ENCODE peak calls at places on chromosomes 16 and 17, in ten cellular contexts. P, B, G, A, V, K, I, F, Y and Q are unnamed samples. For H3K4me1, the result is how much of the 10 kb centered on the place peaks cover.

GRCh38 chr16:27264151-27264550 is 4.4 kb downstream of the NSMCE1 start:
- DNase-seq in I (no peak), B (no peak), K (no peak), F (no peak), G (no peak), P (no peak), V (no peak), Y (no peak), A (peak), Q (no peak)

GRCh38 chr17:50003916-50004315 is 8.9 kb upstream of the DLX3 start:
- DNase-seq in Y (no peak), B (no peak), G (no peak), V (no peak), F (no peak), P (no peak), K (no peak), A (no peak), I (no peak), Q (no peak)

GRCh38 chr16:84862804-84863484 is 43.2 kb downstream of the CRISPLD2 start:
- DNase-seq in A (no peak), V (no peak), G (no peak), B (no peak), P (no peak), I (no peak), Y (no peak), F (no peak), K (no peak), Q (no peak)

GRCh38 chr17:72556944-72557826 is 436.4 kb downstream of the SOX9 start:
- DNase-seq in K (no peak), I (peak), P (peak), F (no peak), G (peak), B (peak), A (peak), Y (peak), V (peak), Q (peak)

GRCh38 chr17:17811381-17812210 is 25.2 kb downstream of the SREBF1 start:
- DNase-seq in I (no peak), F (no peak), G (no peak), B (no peak), P (no peak), V (no peak), K (no peak), A (no peak), Y (no peak), Q (no peak)

GRCh38 chr16:56936491-56936890 is 4.5 kb downstream of the HERPUD1 start:
- DNase-seq in G (no peak), V (no peak), I (no peak), B (no peak), F (no peak), Y (no peak), A (no peak), K (no peak), P (no peak), Q (no peak)

GRCh38 chr17:72237223-72237622 is 116.4 kb downstream of the SOX9 start:
- DNase-seq in B (no peak), V (no peak), A (no peak), G (no peak), Y (no peak), K (no peak), I (no peak), F (no peak), P (no peak), Q (no peak)

GRCh38 chr17:32015245-32016013 is 8.2 kb downstream of the LRRC37B start:
- DNase-seq in P (no peak), F (no peak), Y (no peak), G (no peak), K (peak), A (peak), B (no peak), V (no peak), I (no peak), Q (no peak)

GRCh38 chr16:50878966-50879615 is 137.2 kb downstream of the CYLD start:
- DNase-seq in V (no peak), A (no peak), I (no peak), B (no peak), G (no peak), P (no peak), F (no peak), Y (no peak), K (no peak), Q (no peak)

GRCh38 chr16:30085820-30086219 is 5.9 kb downstream of the TBX6 start:
- DNase-seq in Y (no peak), K (no peak), A (no peak), I (no peak), P (no peak), V (no peak), B (peak), G (no peak), F (no peak), Q (no peak)

GRCh38 chr17:77640242-77640641 is 318.3 kb upstream of the TNRC6C start:
- DNase-seq in I (no peak), V (no peak), G (no peak), K (no peak), B (no peak), F (no peak), P (no peak), A (no peak), Y (no peak), Q (no peak)

GRCh38 chr16:3595521-3596021 is 15.8 kb downstream of the SLX4 start:
- DNase-seq in Y (no peak), G (no peak), I (no peak), K (no peak), V (no peak), P (no peak), A (no peak), B (no peak), F (no peak), Q (no peak)

GRCh38 chr17:65560628-65561371 is 648 bp downstream of the AXIN2 start:
- DNase-seq in P (peak), I (peak), Y (peak), V (peak), K (no peak), G (peak), A (peak), B (peak), F (peak), Q (peak)

GRCh38 chr16:85051067-85051709 is 23.6 kb downstream of the KIAA0513 start:
- DNase-seq in K (no peak), A (no peak), F (no peak), P (no peak), Y (no peak), G (no peak), V (no peak), B (peak), I (no peak), Q (no peak)

GRCh38 chr17:43832976-43833829 is at the start of gene MPP3:
- DNase-seq in P (peak), I (peak), V (peak), F (peak), G (peak), Y (peak), B (peak), K (no peak), A (peak), Q (peak)

GRCh38 chr17:73137376-73137775 is 27.4 kb upstream of the SSTR2 start:
- DNase-seq in B (no peak), V (no peak), G (no peak), K (no peak), A (no peak), P (no peak), I (no peak), Y (no peak), F (no peak), Q (no peak)

GRCh38 chr17:28097901-28098300 is 55.4 kb downstream of the NLK start:
- DNase-seq in G (no peak), I (no peak), K (no peak), F (no peak), Y (no peak), P (no peak), V (no peak), A (no peak), B (no peak), Q (no peak)

GRCh38 chr16:66874079-66874775 is 6.1 kb upstream of the PDP2 start:
- DNase-seq in A (no peak), B (peak), G (no peak), K (no peak), F (no peak), Y (no peak), I (no peak), V (no peak), P (no peak), Q (no peak)

GRCh38 chr16:85770741-85771140 is 19.8 kb upstream of the C16orf74 start:
- DNase-seq in Y (no peak), I (no peak), K (no peak), V (peak), G (no peak), A (no peak), F (no peak), B (no peak), P (no peak), Q (no peak)

GRCh38 chr16:66495440-66495839 is 54.5 kb downstream of the TK2 start:
- DNase-seq in K (no peak), Y (no peak), G (no peak), V (no peak), A (no peak), B (no peak), F (no peak), P (no peak), I (no peak), Q (no peak)

GRCh38 chr17:68507581-68507980 is 4.6 kb upstream of the PRKAR1A start:
- DNase-seq in V (no peak), G (no peak), Y (no peak), P (no peak), B (no peak), K (no peak), F (no peak), I (no peak), A (no peak), Q (no peak)
- H3K27ac ChIP-seq in V (no peak), G (no peak), Y (no peak), P (no peak), B (no peak), K (no peak), F (no peak), I (no peak), A (no peak), Q (no peak)

DNA sequence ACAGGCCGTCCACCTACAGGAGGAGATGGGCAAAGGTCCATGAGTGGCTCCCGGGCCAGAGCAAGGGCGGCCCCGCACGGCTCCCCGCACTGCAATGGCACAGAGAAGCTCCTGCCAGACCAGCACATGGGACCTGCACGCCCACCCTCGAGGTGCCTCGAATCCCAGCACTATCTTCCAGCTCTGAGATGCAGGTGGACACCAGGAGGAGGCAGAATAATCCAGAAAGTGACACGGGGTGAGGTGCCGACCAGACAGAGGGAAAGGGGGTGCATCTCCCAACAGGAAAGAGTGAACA is 26.5 kb upstream of the C16orf95 start:
- DNase-seq in F (no peak), P (no peak), B (no peak), A (no peak), G (no peak), K (no peak), I (no peak), V (no peak), Y (no peak), Q (no peak)
- H3K4me1 ChIP-seq in F (under half), P (under half), B (under half), A (under half), G (under half), K (under half), I (under half), V (under half), Y (under half), Q (under half)

DNA sequence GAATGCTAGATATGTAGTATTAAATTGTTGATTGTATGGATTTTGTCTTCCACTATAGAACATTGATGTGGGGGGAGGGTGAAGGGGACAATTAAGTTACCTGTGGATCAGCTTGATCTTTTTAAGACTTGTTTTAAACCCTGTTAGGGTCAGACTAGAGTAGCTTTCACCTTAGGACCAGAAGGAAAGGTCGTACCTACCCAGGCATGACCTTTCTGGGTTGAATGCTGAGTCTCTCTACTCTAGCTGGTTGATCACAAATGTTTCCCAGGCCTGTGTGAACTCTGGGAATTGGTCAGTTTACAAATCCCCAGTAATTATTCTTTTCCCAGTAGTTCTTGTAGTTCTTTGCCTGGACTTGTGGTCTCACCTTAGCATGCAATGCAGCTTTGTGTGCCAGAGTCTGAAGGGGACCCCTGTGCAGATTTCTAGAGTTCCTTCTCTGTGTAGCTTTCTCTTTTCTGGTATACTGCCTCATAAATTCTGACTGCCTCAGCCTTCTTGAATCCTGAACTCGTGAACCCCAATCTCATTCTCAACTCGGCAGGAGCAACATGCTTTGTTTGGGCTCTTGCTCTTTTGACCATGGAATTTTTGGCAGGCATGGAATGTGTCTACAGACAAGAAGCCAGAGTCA is 54.0 kb downstream of the VMP1 start:
- DNase-seq in Y (no peak), F (no peak), V (no peak), P (no peak), A (peak), I (no peak), G (no peak), K (no peak), B (no peak), Q (no peak)
- H3K27ac ChIP-seq in Y (peak), F (no peak), V (no peak), P (no peak), A (peak), I (no peak), G (peak), K (peak), B (no peak), Q (peak)

GRCh38 chr16:2341456-2342447 is 1.2 kb upstream of the ABCA3 start:
- DNase-seq in K (no peak), V (no peak), A (no peak), P (no peak), Y (no peak), G (peak), I (peak), F (no peak), B (peak), Q (no peak)
- H3K4me1 ChIP-seq in K (under half), V (under half), A (under half), P (under half), Y (under half), G (under half), I (under half), F (under half), B (under half), Q (under half)

DNA sequence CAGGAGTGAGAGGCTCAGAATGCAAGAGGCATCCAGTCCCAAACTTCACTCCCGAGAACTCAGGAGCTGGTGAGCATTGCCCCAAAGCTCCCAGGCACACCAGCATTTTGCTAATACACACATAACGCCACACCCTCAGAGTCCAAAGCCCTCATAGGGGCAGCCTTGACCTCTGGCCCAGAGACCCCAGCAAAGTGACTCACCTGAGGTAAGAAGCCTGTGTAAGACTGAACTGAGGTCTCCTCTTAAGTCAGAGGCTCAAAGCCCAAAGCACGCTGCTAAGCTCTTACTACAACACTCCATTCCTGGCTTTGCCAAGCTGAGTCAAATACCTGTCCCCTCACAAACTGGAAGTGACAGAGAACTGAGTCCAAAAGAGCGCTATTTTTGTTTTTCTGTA is 16.4 kb downstream of the ST3GAL2 start:
- DNase-seq in A (no peak), I (no peak), K (no peak), Y (no peak), V (no peak), G (no peak), P (no peak), F (no peak), B (no peak), Q (no peak)
- H3K27ac ChIP-seq in A (peak), I (peak), K (peak), Y (no peak), V (no peak), G (no peak), P (no peak), F (no peak), B (no peak), Q (no peak)